ENCODE peak calls at places on chromosomes 2 and 18, in four cellular contexts. F, L, K and D are unnamed samples.

GRCh38 chr2:70678576-70679143 is 89.3 kb downstream of the ADD2 start:
- DNase-seq in K (no peak), F (no peak), L (no peak), D (no peak)

GRCh38 chr2:20184067-20184938 is 40.6 kb downstream of the SDC1 start:
- DNase-seq in F (no peak), K (no peak), L (peak; percentile 69), D (no peak)

GRCh38 chr2:70851704-70852103 is 16.1 kb upstream of the CD207 start:
- DNase-seq in L (no peak), F (no peak), K (no peak), D (no peak)

GRCh38 chr2:120768112-120769048 is 32.7 kb downstream of the GLI2 start:
- DNase-seq in F (no peak), L (peak; percentile 37), K (no peak), D (no peak)

GRCh38 chr2:192814376-192814775 is 619.6 kb upstream of the TMEFF2 start:
- DNase-seq in F (no peak), K (no peak), L (no peak), D (no peak)

GRCh38 chr18:35470440-35470839 is 27.3 kb downstream of the INO80C start:
- DNase-seq in F (no peak), L (peak; percentile 66), K (no peak), D (no peak)

GRCh38 chr2:53724511-53724910 is 43.1 kb upstream of the CHAC2 start:
- DNase-seq in F (no peak), L (no peak), K (no peak), D (no peak)

GRCh38 chr2:58767833-58768726 is 527.0 kb upstream of the FANCL start:
- DNase-seq in K (no peak), F (no peak), L (no peak), D (no peak)

GRCh38 chr2:64401501-64401880 is 52.5 kb upstream of the LGALSL start:
- DNase-seq in F (no peak), L (no peak), K (no peak), D (no peak)

GRCh38 chr2:211144078-211144477 is 587.7 kb downstream of the CPS1 start:
- DNase-seq in L (no peak), F (no peak), K (peak; percentile 7), D (no peak)

GRCh38 chr2:1658394-1659151 is 85.7 kb downstream of the PXDN start:
- DNase-seq in K (no peak), F (no peak), L (no peak), D (no peak)

GRCh38 chr2:1654696-1655374 is 89.5 kb downstream of the PXDN start:
- DNase-seq in L (no peak), K (no peak), F (no peak), D (no peak)

GRCh38 chr2:1655461-1655860 is 88.9 kb downstream of the PXDN start:
- DNase-seq in K (no peak), F (no peak), L (no peak), D (no peak)

GRCh38 chr2:1656961-1657841 is 87.1 kb downstream of the PXDN start:
- DNase-seq in L (no peak), F (no peak), K (no peak), D (no peak)

DNA sequence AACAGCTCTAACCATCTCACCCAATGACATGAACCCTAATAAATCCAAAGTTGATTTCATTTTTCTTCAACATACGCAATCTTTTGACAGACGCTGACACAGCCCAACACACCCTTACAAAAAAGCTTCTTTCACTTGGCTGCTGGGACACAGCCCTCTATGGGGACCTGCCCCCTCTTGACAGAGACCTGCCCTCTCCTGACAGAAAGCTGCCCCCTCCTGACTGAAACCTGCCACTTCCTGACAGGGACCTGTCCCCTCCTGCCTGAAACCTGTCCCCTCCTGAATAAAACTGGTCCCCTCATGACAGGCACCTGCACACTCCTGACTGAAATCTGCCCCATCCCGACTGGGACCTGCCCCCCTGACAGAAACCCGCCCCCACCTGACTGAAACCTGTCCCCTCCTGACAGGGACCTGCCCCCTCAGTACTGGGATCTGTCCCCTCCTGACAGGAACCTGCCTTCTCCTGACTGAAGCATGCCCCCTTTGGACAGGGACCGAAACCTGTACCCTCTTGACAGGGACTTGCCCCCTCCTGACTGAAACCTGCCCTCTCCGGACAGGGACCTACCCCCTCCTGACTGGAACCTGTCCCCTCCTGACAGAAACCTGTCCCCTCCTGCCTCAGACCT is 87.9 kb downstream of the PXDN start:
- DNase-seq in F (no peak), K (no peak), L (no peak), D (no peak)
- TF ChIP-seq CTCF in F (no peak), K (no peak), L (no peak), D (no peak)

DNA sequence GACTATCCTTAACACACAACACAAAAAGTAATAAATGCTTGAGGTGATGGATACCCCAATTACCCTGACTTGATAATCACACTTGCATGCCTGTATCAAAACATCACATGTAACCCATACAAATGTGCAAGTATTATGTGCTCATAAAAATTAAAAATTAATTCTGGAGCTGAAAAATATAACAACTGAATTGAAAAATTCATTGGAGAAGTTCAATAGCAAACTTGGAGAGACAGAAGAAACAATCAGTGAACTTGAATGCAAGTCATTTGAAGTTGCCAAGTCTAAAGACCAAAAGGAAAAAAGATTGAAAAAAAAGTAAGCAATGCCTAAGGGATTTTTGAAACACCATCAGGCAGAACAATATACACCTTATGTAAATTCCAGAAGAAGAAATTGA is 79.4 kb downstream of the FSIP2 start:
- DNase-seq in L (no peak), F (no peak), K (no peak), D (no peak)
- TF ChIP-seq POLR2A in L (no peak), F (no peak), K (no peak), D (no peak)

DNA sequence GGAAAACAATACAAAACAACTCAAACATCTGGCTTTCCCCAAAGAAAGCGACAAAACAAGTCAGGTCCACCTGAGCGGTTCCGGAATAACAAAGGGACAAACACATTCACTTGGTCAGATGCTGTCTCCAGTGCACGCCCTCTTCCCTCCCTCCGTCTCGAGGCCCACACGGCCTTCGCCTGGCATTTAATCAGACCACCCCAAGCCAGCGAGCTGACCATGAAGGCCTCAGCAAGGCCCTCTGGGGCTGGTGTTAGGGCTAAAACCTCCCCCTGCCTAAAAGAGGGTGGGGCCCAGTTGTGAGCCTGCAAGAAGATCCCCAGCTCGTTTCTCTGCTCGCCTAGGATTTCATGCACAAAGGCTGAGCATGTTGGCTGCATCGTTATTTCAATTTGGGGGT is 180.3 kb downstream of the EIPR1 start:
- DNase-seq in K (no peak), L (no peak), F (no peak), D (no peak)
- H3K4me1 ChIP-seq in K (no peaks in the 10 kb centered on the region), L (no peaks in the 10 kb centered on the region), F (no peaks in the 10 kb centered on the region), D (no peaks in the 10 kb centered on the region)

DNA sequence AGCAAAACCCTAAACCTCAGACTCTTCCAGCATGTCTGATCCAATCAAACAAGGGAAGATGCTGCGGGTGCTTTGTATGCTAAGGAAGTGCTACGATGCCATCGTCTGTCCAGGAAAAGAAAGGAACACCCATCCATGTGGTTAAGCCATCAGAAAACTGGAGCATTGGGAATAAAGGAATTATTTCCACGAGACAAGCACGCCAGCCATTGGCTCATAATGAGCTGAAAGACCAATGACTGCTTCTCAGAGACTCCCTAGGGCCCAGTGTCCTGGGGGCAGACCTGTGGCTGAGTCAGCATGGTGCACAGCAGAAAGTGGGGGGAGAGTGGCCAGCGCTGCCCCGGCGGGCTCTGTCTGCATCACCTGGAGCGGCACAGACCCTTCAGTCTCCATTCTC is 66.0 kb upstream of the AFF3 start:
- DNase-seq in L (no peak), F (no peak), K (no peak), D (no peak)
- TF ChIP-seq CTCF in L (no peak), F (no peak), K (no peak), D (no peak)

GRCh38 chr2:61470965-61471904 is at the start of gene USP34:
- DNase-seq in F (peak; percentile 76), L (peak; percentile 98), K (peak; percentile 85), D (peak; percentile 95)
- TF ChIP-seq POLR2A in F (no peak), L (peak; percentile 73), K (peak; percentile 23), D (peak; percentile 67)